ENCODE peak calls at places on chromosomes 1 and 21, in nine cellular contexts. E is AG09309, M is kidney epithelial cell, S is mesothelial cell of epicardium, A is prostate gland, L is RWPE1, N is foreskin fibroblast, Q is cardiac fibroblast, H is AG10803. X is an unnamed sample.

GRCh38 chr1:166971252-166971651 is 4.1 kb downstream of the ILDR2 start:
- DNase-seq in E (no peak), M (no peak), S (no peak), A (no peak), L (no peak), N (no peak), Q (no peak), H (no peak), X (no peak)

GRCh38 chr1:160168609-160169369 is 17.4 kb downstream of the ATP1A4 start:
- DNase-seq in E (no peak), M (no peak), S (no peak), A (no peak), L (no peak), N (no peak), Q (no peak), H (peak; percentile 56), X (no peak)

GRCh38 chr1:205629751-205630150 is 2.1 kb downstream of the ELK4 start:
- DNase-seq in E (no peak), M (no peak), S (no peak), A (no peak), L (no peak), N (no peak), Q (no peak), H (no peak), X (no peak)

GRCh38 chr21:18759751-18760161 is 356.2 kb upstream of the TMPRSS15 start:
- DNase-seq in E (no peak), M (no peak), S (no peak), A (no peak), L (no peak), N (no peak), Q (no peak), H (no peak), X (no peak)

GRCh38 chr1:234078143-234078542 is 173.7 kb downstream of the SLC35F3 start:
- DNase-seq in E (no peak), M (no peak), S (no peak), A (no peak), L (no peak), N (no peak), Q (no peak), H (no peak), X (no peak)

GRCh38 chr1:147902183-147902845 is at the start of gene GJA8:
- DNase-seq in E (no peak), M (no peak), S (no peak), A (no peak), L (no peak), N (no peak), Q (no peak), H (no peak), X (no peak)

GRCh38 chr1:115089443-115090340 is at the start of gene TSPAN2:
- DNase-seq in E (no peak), M (no peak), S (peak; percentile 36), A (peak; percentile 73), L (peak; percentile 62), N (peak; percentile 38), Q (peak; percentile 17), H (peak; percentile 41), X (peak; percentile 63)

GRCh38 chr1:228734881-228735801 is at the start of gene RHOU:
- DNase-seq in E (no peak), M (no peak), S (peak; percentile 73), A (peak; percentile 74), L (peak; percentile 33), N (peak; percentile 81), Q (peak; percentile 34), H (peak; percentile 50), X (peak; percentile 56)

GRCh38 chr1:206144605-206145004 is 27.4 kb upstream of the AVPR1B start:
- DNase-seq in E (no peak), M (no peak), S (no peak), A (no peak), L (no peak), N (no peak), Q (no peak), H (no peak), X (no peak)

GRCh38 chr1:15100369-15101111 is 53.0 kb upstream of the TMEM51 start:
- DNase-seq in E (no peak), M (no peak), S (peak; percentile 48), A (peak; percentile 33), L (peak; percentile 59), N (peak; percentile 66), Q (peak; percentile 46), H (peak; percentile 35), X (peak; percentile 82)

GRCh38 chr1:212124891-212125582 is 89.5 kb downstream of the DTL start:
- DNase-seq in E (no peak), M (no peak), S (no peak), A (no peak), L (no peak), N (no peak), Q (peak; percentile 23), H (no peak), X (no peak)

GRCh38 chr1:21290546-21290944 is 282 bp upstream of the ECE1 start:
- DNase-seq in E (no peak), M (no peak), S (no peak), A (no peak), L (no peak), N (no peak), Q (no peak), H (no peak), X (peak; percentile 85)

GRCh38 chr1:59020151-59020997 is 236.5 kb upstream of the JUN start:
- DNase-seq in E (no peak), M (peak; percentile 56), S (no peak), A (peak; percentile 31), L (peak; percentile 73), N (peak; percentile 86), Q (peak; percentile 81), H (peak; percentile 73), X (peak; percentile 60)

GRCh38 chr1:40751802-40752201 is 31.8 kb upstream of the KCNQ4 start:
- DNase-seq in E (no peak), M (no peak), S (no peak), A (no peak), L (peak; percentile 38), N (no peak), Q (no peak), H (no peak), X (no peak)

DNA sequence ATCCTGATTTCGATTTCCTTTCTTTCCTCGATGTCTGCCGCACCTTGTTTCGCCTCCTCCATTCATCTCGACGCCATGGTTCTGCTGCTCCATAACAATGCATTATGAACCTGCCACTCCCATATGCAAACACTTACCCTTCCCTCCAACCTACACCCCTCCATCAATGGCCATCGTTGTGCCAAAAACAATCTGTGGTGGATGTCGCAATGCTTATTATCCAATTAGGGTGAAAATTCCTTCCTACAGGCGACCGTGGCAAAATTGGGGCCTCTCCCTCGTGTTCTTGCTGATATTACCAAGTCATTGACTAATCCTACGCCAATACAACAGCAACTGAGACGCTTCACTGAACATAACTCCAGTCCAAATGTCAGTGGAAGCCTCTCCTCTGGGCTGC is 40.3 kb downstream of the CLEC20A start:
- DNase-seq in E (no peak), M (no peak), S (no peak), A (no peak), L (no peak), N (no peak), Q (no peak), H (no peak), X (no peak)
- TF ChIP-seq CTCF in E (no peak), M (no peak), S (no peak), A (no peak), L (no peak), N (no peak), Q (no peak), H (no peak), X (no peak)

GRCh38 chr21:44334637-44335030 is 4.6 kb downstream of the CFAP410 start:
- DNase-seq in E (no peak), M (no peak), S (no peak), A (no peak), L (no peak), N (no peak), Q (no peak), H (no peak), X (no peak)

GRCh38 chr21:44335266-44336059 is 3.7 kb downstream of the CFAP410 start:
- DNase-seq in E (no peak), M (no peak), S (no peak), A (no peak), L (no peak), N (no peak), Q (no peak), H (no peak), X (no peak)

GRCh38 chr21:44337428-44337827 is 1.8 kb downstream of the CFAP410 start:
- DNase-seq in E (no peak), M (no peak), S (no peak), A (no peak), L (no peak), N (no peak), Q (no peak), H (peak; percentile 46), X (no peak)

GRCh38 chr21:44338971-44339910 is at the start of gene CFAP410:
- DNase-seq in E (peak; percentile 72), M (peak; percentile 69), S (peak; percentile 91), A (peak; percentile 87), L (peak; percentile 93), N (peak; percentile 98), Q (peak; percentile 94), H (peak; percentile 95), X (peak; percentile 99)

GRCh38 chr21:44337941-44338895 is 972 bp downstream of the CFAP410 start:
- DNase-seq in E (no peak), M (peak; percentile 25), S (no peak), A (peak; percentile 64), L (peak; percentile 20), N (peak; percentile 70), Q (peak; percentile 61), H (peak; percentile 54), X (peak; percentile 70)
- TF ChIP-seq CTCF in E (peak; percentile 47), M (peak; percentile 42), S (no peak), A (no peak), L (no peak), N (peak; percentile 37), Q (peak; percentile 53), H (peak; percentile 56), X (peak; percentile 5)

GRCh38 chr1:236779312-236779711 is 15.8 kb upstream of the MTR start:
- DNase-seq in E (no peak), M (no peak), S (no peak), A (no peak), L (no peak), N (no peak), Q (no peak), H (no peak), X (no peak)

GRCh38 chr1:236773919-236774318 is 21.2 kb upstream of the MTR start:
- DNase-seq in E (no peak), M (no peak), S (no peak), A (no peak), L (no peak), N (no peak), Q (no peak), H (no peak), X (no peak)

DNA sequence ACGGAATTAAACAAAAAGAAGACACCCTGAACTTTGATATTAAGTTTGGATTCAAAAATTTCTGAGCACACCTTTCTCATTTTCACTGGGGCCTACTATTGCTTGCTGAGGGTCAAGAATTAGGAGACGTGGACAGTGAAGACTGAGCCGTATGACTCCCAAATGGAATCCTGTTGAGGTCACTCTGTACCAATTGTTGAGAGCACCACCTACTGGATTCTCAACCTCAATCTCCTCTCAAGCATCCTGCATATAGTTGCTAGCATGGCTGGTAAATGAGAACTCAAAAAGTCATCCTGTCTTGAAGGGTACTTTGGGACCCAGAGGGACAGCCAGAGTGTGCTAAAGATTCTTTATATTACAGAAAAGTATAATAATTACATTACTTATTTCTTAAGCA is 20.2 kb upstream of the MTR start:
- DNase-seq in E (no peak), M (no peak), S (no peak), A (no peak), L (no peak), N (peak; percentile 21), Q (peak; percentile 38), H (peak; percentile 20), X (no peak)
- TF ChIP-seq CTCF in E (peak; percentile 38), M (peak; percentile 54), S (no peak), A (no peak), L (no peak), N (peak; percentile 23), Q (peak; percentile 18), H (peak; percentile 48), X (peak; percentile 19)

GRCh38 chr1:161206411-161207140 is 4.4 kb downstream of the NDUFS2 start:
- DNase-seq in E (no peak), M (no peak), S (no peak), A (no peak), L (no peak), N (peak; percentile 51), Q (peak; percentile 91), H (no peak), X (no peak)
- TF ChIP-seq CTCF in E (no peak), M (no peak), S (no peak), A (no peak), L (no peak), N (no peak), Q (no peak), H (no peak), X (no peak)

X was measured in GM13977.